ENCODE peak calls at places on chromosomes 11 and 22, in ten cellular contexts. W, Y, T, I, X, C, N, L, R and K are unnamed samples.

GRCh38 chr11:126839496-126839895 is 161.1 kb downstream of the KIRREL3 start:
- DNase-seq in W (no peak), Y (no peak), T (no peak), I (no peak), X (no peak), C (peak), N (no peak), L (no peak), R (no peak), K (no peak)

GRCh38 chr22:43281400-43281799 is 61.8 kb downstream of the SCUBE1 start:
- DNase-seq in W (no peak), Y (no peak), T (no peak), I (no peak), X (no peak), C (no peak), N (no peak), L (no peak), R (no peak), K (no peak)

GRCh38 chr22:45262931-45263789 is 21.6 kb upstream of the UPK3A start:
- DNase-seq in W (no peak), Y (no peak), T (no peak), I (no peak), X (no peak), C (no peak), N (peak), L (no peak), R (peak), K (no peak)

GRCh38 chr11:5679811-5680210 is 5.1 kb downstream of the TRIM5 start:
- DNase-seq in W (no peak), Y (no peak), T (no peak), I (no peak), X (no peak), C (no peak), N (no peak), L (no peak), R (no peak), K (no peak)

GRCh38 chr11:32448232-32448631 is 12.9 kb upstream of the WT1 start:
- DNase-seq in W (no peak), Y (peak), T (no peak), I (no peak), X (no peak), C (no peak), N (peak), L (no peak), R (no peak), K (no peak)

GRCh38 chr11:42595856-42596255 is 715.9 kb upstream of the API5 start:
- DNase-seq in W (no peak), Y (no peak), T (no peak), I (no peak), X (no peak), C (no peak), N (no peak), L (no peak), R (no peak), K (no peak)

GRCh38 chr11:128421577-128421976 is 165.8 kb downstream of the ETS1 start:
- DNase-seq in W (no peak), Y (peak), T (no peak), I (no peak), X (no peak), C (no peak), N (no peak), L (no peak), R (no peak), K (no peak)

GRCh38 chr22:41725510-41726110 is 26.3 kb downstream of the MEI1 start:
- DNase-seq in W (no peak), Y (peak), T (no peak), I (no peak), X (no peak), C (no peak), N (no peak), L (no peak), R (no peak), K (no peak)

GRCh38 chr11:62671604-62672528 is at the start of the genes LBHD1 and UQCC3:
- DNase-seq in W (peak), Y (peak), T (peak), I (peak), X (peak), C (peak), N (peak), L (peak), R (peak), K (peak)

GRCh38 chr11:101262995-101263394 is 133.4 kb upstream of the PGR start:
- DNase-seq in W (no peak), Y (no peak), T (no peak), I (no peak), X (no peak), C (no peak), N (no peak), L (no peak), R (no peak), K (no peak)

GRCh38 chr11:101082813-101083212 is 46.8 kb downstream of the PGR start:
- DNase-seq in W (no peak), Y (no peak), T (no peak), I (no peak), X (no peak), C (no peak), N (no peak), L (no peak), R (no peak), K (no peak)

GRCh38 chr11:87392665-87393064 is 354.9 kb downstream of the TMEM135 start:
- DNase-seq in W (no peak), Y (no peak), T (no peak), I (no peak), X (no peak), C (no peak), N (no peak), L (no peak), R (no peak), K (no peak)

GRCh38 chr11:45362636-45363035 is 76.5 kb upstream of the SYT13 start:
- DNase-seq in W (no peak), Y (no peak), T (no peak), I (no peak), X (no peak), C (no peak), N (no peak), L (no peak), R (no peak), K (no peak)

GRCh38 chr22:21766933-21767462 is 31.4 kb upstream of the YPEL1 start:
- DNase-seq in W (peak), Y (no peak), T (no peak), I (no peak), X (peak), C (no peak), N (no peak), L (peak), R (no peak), K (no peak)

GRCh38 chr11:23236846-23237550 is 376.7 kb upstream of the CCDC179 start:
- DNase-seq in W (no peak), Y (peak), T (peak), I (no peak), X (no peak), C (no peak), N (no peak), L (no peak), R (no peak), K (no peak)

GRCh38 chr11:31254411-31254810 is 115.1 kb downstream of the DCDC1 start:
- DNase-seq in W (no peak), Y (no peak), T (peak), I (no peak), X (no peak), C (no peak), N (no peak), L (no peak), R (no peak), K (no peak)

GRCh38 chr11:123770712-123771111 is 16.4 kb upstream of the OR6X1 start:
- DNase-seq in W (no peak), Y (no peak), T (no peak), I (no peak), X (no peak), C (no peak), N (no peak), L (no peak), R (no peak), K (no peak)

GRCh38 chr11:64558869-64559268 is 32.2 kb upstream of the SLC22A12 start:
- DNase-seq in W (no peak), Y (no peak), T (no peak), I (no peak), X (no peak), C (no peak), N (no peak), L (no peak), R (peak), K (no peak)

GRCh38 chr11:36153581-36153980 is 135.6 kb downstream of the COMMD9 start:
- DNase-seq in W (no peak), Y (no peak), T (no peak), I (no peak), X (no peak), C (no peak), N (no peak), L (no peak), R (no peak), K (no peak)

GRCh38 chr11:35190804-35191348 is 51.9 kb downstream of the CD44 start:
- DNase-seq in W (no peak), Y (no peak), T (no peak), I (no peak), X (no peak), C (no peak), N (no peak), L (no peak), R (no peak), K (no peak)

GRCh38 chr11:45155058-45155551 is 8.7 kb downstream of the PRDM11 start:
- DNase-seq in W (no peak), Y (no peak), T (no peak), I (no peak), X (no peak), C (no peak), N (no peak), L (no peak), R (no peak), K (no peak)

GRCh38 chr22:37752189-37753061 is 55.3 kb upstream of the GCAT start:
- DNase-seq in W (no peak), Y (peak), T (peak), I (peak), X (no peak), C (peak), N (peak), L (no peak), R (peak), K (peak)

GRCh38 chr11:81497202-81497804 is 1236.4 kb downstream of the FAM181B start:
- DNase-seq in W (no peak), Y (peak), T (peak), I (no peak), X (no peak), C (peak), N (peak), L (no peak), R (no peak), K (peak)